ENCODE peak calls at places on chromosomes 4 and X, in nine cellular contexts. One of them, this sample, is unnamed.

GRCh38 chrX:25016361-25016671 is 551 bp upstream of the ARX start:
- DNase-seq in nephron progenitor cell: peak
- DNase-seq in IMR-90: no peak
- DNase-seq in glutamatergic neuron: no peak
- DNase-seq in fibroblast of mammary gland: no peak
- DNase-seq in GM23338: no peak
- DNase-seq in AG09319: no peak
- DNase-seq in osteocyte: no peak
- DNase-seq in AG09309: no peak
- DNase-seq in this sample: no peak

GRCh38 chrX:70079870-70080269 is 17.6 kb downstream of the OTUD6A start:
- DNase-seq in GM23338: no peak
- DNase-seq in AG09319: no peak
- DNase-seq in IMR-90: no peak
- DNase-seq in nephron progenitor cell: no peak
- DNase-seq in glutamatergic neuron: no peak
- DNase-seq in fibroblast of mammary gland: no peak
- DNase-seq in AG09309: no peak
- DNase-seq in osteocyte: no peak
- DNase-seq in this sample: no peak

GRCh38 chrX:153972368-153973126 is at the start of gene TMEM187:
- DNase-seq in nephron progenitor cell: peak
- DNase-seq in fibroblast of mammary gland: peak
- DNase-seq in osteocyte: peak
- DNase-seq in IMR-90: peak
- DNase-seq in AG09319: peak
- DNase-seq in glutamatergic neuron: peak
- DNase-seq in GM23338: peak
- DNase-seq in AG09309: no peak
- DNase-seq in this sample: peak

GRCh38 chrX:31266172-31267076 is 194.6 kb upstream of the FTHL17 start:
- DNase-seq in glutamatergic neuron: peak
- DNase-seq in IMR-90: no peak
- DNase-seq in fibroblast of mammary gland: no peak
- DNase-seq in AG09309: no peak
- DNase-seq in osteocyte: peak
- DNase-seq in nephron progenitor cell: peak
- DNase-seq in GM23338: peak
- DNase-seq in AG09319: no peak
- DNase-seq in this sample: peak

GRCh38 chrX:151801980-151802379 is 67.4 kb downstream of the CNGA2 start:
- DNase-seq in IMR-90: no peak
- DNase-seq in nephron progenitor cell: no peak
- DNase-seq in AG09309: no peak
- DNase-seq in glutamatergic neuron: no peak
- DNase-seq in GM23338: peak
- DNase-seq in osteocyte: no peak
- DNase-seq in fibroblast of mammary gland: peak
- DNase-seq in AG09319: no peak
- DNase-seq in this sample: no peak

GRCh38 chr4:81335221-81335912 is 120.3 kb upstream of the PRKG2 start:
- DNase-seq in nephron progenitor cell: no peak
- DNase-seq in IMR-90: peak
- DNase-seq in GM23338: no peak
- DNase-seq in glutamatergic neuron: no peak
- DNase-seq in fibroblast of mammary gland: peak
- DNase-seq in osteocyte: no peak
- DNase-seq in AG09309: no peak
- DNase-seq in AG09319: peak
- DNase-seq in this sample: no peak

GRCh38 chr4:71694946-71695345 is 88.9 kb downstream of the GC start:
- DNase-seq in IMR-90: no peak
- DNase-seq in fibroblast of mammary gland: no peak
- DNase-seq in glutamatergic neuron: no peak
- DNase-seq in AG09319: no peak
- DNase-seq in osteocyte: no peak
- DNase-seq in GM23338: no peak
- DNase-seq in nephron progenitor cell: no peak
- DNase-seq in AG09309: no peak
- DNase-seq in this sample: no peak

GRCh38 chr4:183807420-183808101 is 97.5 kb upstream of the STOX2 start:
- DNase-seq in fibroblast of mammary gland: no peak
- DNase-seq in GM23338: no peak
- DNase-seq in glutamatergic neuron: no peak
- DNase-seq in AG09319: no peak
- DNase-seq in IMR-90: no peak
- DNase-seq in AG09309: no peak
- DNase-seq in nephron progenitor cell: no peak
- DNase-seq in osteocyte: peak
- DNase-seq in this sample: no peak

GRCh38 chr4:4694296-4694772 is 152.5 kb upstream of the STX18 start:
- DNase-seq in GM23338: peak
- DNase-seq in fibroblast of mammary gland: peak
- DNase-seq in AG09319: no peak
- DNase-seq in AG09309: no peak
- DNase-seq in glutamatergic neuron: no peak
- DNase-seq in IMR-90: peak
- DNase-seq in nephron progenitor cell: no peak
- DNase-seq in osteocyte: no peak
- DNase-seq in this sample: no peak

GRCh38 chr4:174521800-174522182 is 497 bp downstream of the HPGD start:
- DNase-seq in fibroblast of mammary gland: no peak
- DNase-seq in AG09319: no peak
- DNase-seq in IMR-90: no peak
- DNase-seq in glutamatergic neuron: no peak
- DNase-seq in osteocyte: no peak
- DNase-seq in nephron progenitor cell: peak
- DNase-seq in AG09309: no peak
- DNase-seq in GM23338: peak
- DNase-seq in this sample: no peak

GRCh38 chr4:38815879-38816782 is 11.5 kb upstream of the TLR1 start:
- DNase-seq in GM23338: no peak
- DNase-seq in AG09319: no peak
- DNase-seq in fibroblast of mammary gland: peak
- DNase-seq in glutamatergic neuron: no peak
- DNase-seq in IMR-90: peak
- DNase-seq in AG09309: no peak
- DNase-seq in osteocyte: no peak
- DNase-seq in nephron progenitor cell: no peak
- DNase-seq in this sample: no peak

GRCh38 chrX:88284844-88285243 is 462.2 kb upstream of the CPXCR1 start:
- DNase-seq in glutamatergic neuron: no peak
- DNase-seq in IMR-90: no peak
- DNase-seq in GM23338: no peak
- DNase-seq in AG09309: no peak
- DNase-seq in fibroblast of mammary gland: no peak
- DNase-seq in nephron progenitor cell: no peak
- DNase-seq in AG09319: no peak
- DNase-seq in osteocyte: no peak
- DNase-seq in this sample: no peak

GRCh38 chr4:5753766-5754528 is 42.9 kb downstream of the EVC start:
- DNase-seq in glutamatergic neuron: no peak
- DNase-seq in IMR-90: peak
- DNase-seq in GM23338: no peak
- DNase-seq in osteocyte: peak
- DNase-seq in AG09309: peak
- DNase-seq in nephron progenitor cell: no peak
- DNase-seq in AG09319: peak
- DNase-seq in fibroblast of mammary gland: peak
- DNase-seq in this sample: no peak

DNA sequence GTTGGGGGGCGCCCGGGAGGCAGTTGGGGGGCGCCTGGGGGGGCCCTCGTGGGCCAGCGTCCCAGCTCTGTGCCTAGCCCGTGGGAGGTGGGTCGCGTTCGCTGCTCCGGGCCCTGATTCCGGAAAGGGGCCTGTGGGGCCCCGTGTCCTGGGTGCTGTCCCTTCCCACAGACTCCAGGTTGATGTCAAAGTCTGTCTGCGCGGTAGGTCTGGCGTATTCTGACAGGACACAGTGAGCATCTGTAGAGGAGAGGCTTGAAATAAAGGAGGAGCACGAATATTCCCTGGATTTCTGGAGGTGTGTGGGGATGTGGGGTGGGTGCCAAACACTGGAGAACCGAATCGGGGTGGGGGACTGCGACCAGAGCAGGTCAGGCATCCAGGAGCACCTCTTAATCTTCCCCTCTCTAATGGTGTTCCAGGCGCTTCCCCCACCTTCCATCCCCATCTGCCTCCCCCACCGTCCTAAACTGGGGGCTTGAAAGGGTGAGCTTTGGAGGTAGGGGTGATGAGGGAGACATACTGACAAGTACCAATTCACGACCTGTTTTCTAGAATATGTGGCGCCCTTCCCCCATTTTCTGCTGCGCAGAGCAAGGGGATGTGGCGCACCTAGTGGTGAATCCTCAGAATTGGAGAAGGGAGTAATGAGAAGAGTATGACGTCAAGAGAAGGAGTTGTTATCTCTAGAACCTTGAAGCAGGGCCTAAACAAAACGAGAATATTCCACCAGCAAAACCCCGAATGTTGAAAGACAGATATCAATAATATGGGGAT is 873 bp downstream of the GPRASP1 start:
- DNase-seq in IMR-90: peak
- DNase-seq in AG09319: no peak
- DNase-seq in AG09309: no peak
- DNase-seq in nephron progenitor cell: peak
- DNase-seq in osteocyte: no peak
- DNase-seq in glutamatergic neuron: peak
- DNase-seq in GM23338: peak
- DNase-seq in fibroblast of mammary gland: peak
- DNase-seq in this sample: no peak
- TF ChIP-seq CTCF in IMR-90: peak
- TF ChIP-seq CTCF in AG09319: peak
- TF ChIP-seq CTCF in AG09309: peak
- TF ChIP-seq CTCF in nephron progenitor cell: peak
- TF ChIP-seq CTCF in osteocyte: peak
- TF ChIP-seq CTCF in glutamatergic neuron: peak
- TF ChIP-seq CTCF in GM23338: peak
- TF ChIP-seq CTCF in fibroblast of mammary gland: peak
- TF ChIP-seq CTCF in this sample: no peak

DNA sequence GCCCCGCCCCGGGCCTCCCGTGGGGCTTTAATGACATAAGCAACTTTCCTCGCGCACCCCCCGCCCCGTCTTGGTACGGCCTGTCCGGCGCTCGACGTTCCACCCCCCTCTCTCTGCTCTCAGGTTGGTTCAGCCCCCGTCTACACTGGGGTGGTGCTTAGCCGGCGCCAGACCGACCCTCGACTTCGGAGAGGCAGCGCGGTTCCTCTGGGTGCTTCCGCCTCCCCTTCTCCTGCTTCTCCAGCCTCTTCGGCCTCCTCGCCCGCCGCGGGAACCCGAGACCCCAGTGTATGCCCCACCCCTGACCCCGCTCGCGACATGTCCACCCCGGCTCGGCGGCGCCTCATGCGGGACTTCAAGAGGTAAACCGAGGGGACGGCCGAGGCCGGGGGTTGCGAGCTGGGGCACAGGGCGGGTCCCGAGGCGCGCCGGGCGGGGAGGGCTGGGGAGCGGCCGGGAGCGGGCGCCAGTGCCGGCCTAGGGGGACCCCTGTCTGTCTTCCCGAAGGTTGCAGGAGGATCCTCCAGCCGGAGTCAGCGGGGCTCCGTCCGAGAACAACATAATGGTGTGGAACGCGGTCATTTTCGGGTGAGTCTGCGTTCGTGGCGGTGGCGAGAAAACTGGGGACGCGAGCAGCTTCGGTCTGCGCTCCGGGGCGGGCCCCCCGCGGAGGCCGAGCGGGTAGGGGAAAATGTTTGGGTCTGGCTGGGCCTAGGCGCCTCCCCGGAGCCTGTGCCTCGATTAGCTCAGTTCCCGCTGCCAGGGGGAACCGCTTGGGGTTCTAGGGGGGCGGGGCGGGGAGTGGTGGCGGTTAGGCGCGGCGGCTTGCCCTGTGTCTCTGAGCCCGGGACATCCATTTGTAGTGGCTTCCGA is at the start of gene UBE2A:
- DNase-seq in nephron progenitor cell: peak
- DNase-seq in IMR-90: peak
- DNase-seq in fibroblast of mammary gland: peak
- DNase-seq in GM23338: peak
- DNase-seq in osteocyte: peak
- DNase-seq in glutamatergic neuron: peak
- DNase-seq in AG09309: peak
- DNase-seq in AG09319: peak
- DNase-seq in this sample: peak
- TF ChIP-seq CTCF in nephron progenitor cell: no peak
- TF ChIP-seq CTCF in IMR-90: peak
- TF ChIP-seq CTCF in fibroblast of mammary gland: no peak
- TF ChIP-seq CTCF in GM23338: peak
- TF ChIP-seq CTCF in osteocyte: peak
- TF ChIP-seq CTCF in glutamatergic neuron: no peak
- TF ChIP-seq CTCF in AG09309: peak
- TF ChIP-seq CTCF in AG09319: peak
- TF ChIP-seq CTCF in this sample: no peak

GRCh38 chrX:111649641-111650040 is 31.3 kb upstream of the ALG13 start:
- DNase-seq in nephron progenitor cell: no peak
- DNase-seq in AG09309: no peak
- DNase-seq in fibroblast of mammary gland: no peak
- DNase-seq in osteocyte: no peak
- DNase-seq in GM23338: no peak
- DNase-seq in glutamatergic neuron: no peak
- DNase-seq in AG09319: no peak
- DNase-seq in IMR-90: no peak
- DNase-seq in this sample: no peak

GRCh38 chrX:111648802-111649201 is 32.2 kb upstream of the ALG13 start:
- DNase-seq in IMR-90: no peak
- DNase-seq in glutamatergic neuron: no peak
- DNase-seq in AG09319: no peak
- DNase-seq in AG09309: no peak
- DNase-seq in fibroblast of mammary gland: no peak
- DNase-seq in GM23338: no peak
- DNase-seq in nephron progenitor cell: no peak
- DNase-seq in osteocyte: no peak
- DNase-seq in this sample: no peak

DNA sequence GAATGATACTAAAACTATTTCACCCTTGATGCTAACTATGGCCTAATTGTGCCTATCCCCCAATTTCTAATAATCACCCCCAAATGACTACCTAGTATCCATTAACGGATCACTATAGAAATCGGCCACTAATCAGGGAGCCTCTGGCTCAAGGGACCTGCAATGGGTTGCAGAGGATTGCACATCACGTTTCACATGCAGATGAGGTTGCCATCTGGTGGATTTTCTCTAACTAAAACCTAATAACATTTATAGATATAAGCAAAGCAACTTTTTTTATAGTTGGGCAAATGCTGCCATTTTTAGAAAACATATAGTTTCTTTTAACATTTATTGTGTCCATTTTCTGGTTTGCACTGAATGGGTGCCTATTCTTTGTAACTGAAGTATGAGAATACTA is 28.3 kb upstream of the ALG13 start:
- DNase-seq in nephron progenitor cell: no peak
- DNase-seq in IMR-90: no peak
- DNase-seq in AG09319: no peak
- DNase-seq in glutamatergic neuron: no peak
- DNase-seq in osteocyte: no peak
- DNase-seq in fibroblast of mammary gland: peak
- DNase-seq in GM23338: peak
- DNase-seq in AG09309: no peak
- DNase-seq in this sample: no peak
- TF ChIP-seq CTCF in nephron progenitor cell: no peak
- TF ChIP-seq CTCF in IMR-90: no peak
- TF ChIP-seq CTCF in AG09319: no peak
- TF ChIP-seq CTCF in glutamatergic neuron: no peak
- TF ChIP-seq CTCF in osteocyte: no peak
- TF ChIP-seq CTCF in fibroblast of mammary gland: no peak
- TF ChIP-seq CTCF in GM23338: peak
- TF ChIP-seq CTCF in AG09309: no peak
- TF ChIP-seq CTCF in this sample: no peak

GRCh38 chr4:20050768-20051167 is 200.9 kb upstream of the SLIT2 start:
- DNase-seq in AG09309: no peak
- DNase-seq in fibroblast of mammary gland: no peak
- DNase-seq in AG09319: no peak
- DNase-seq in glutamatergic neuron: no peak
- DNase-seq in nephron progenitor cell: no peak
- DNase-seq in osteocyte: no peak
- DNase-seq in GM23338: no peak
- DNase-seq in IMR-90: no peak
- DNase-seq in this sample: no peak
- TF ChIP-seq CTCF in AG09309: no peak
- TF ChIP-seq CTCF in fibroblast of mammary gland: no peak
- TF ChIP-seq CTCF in AG09319: no peak
- TF ChIP-seq CTCF in glutamatergic neuron: no peak
- TF ChIP-seq CTCF in nephron progenitor cell: no peak
- TF ChIP-seq CTCF in osteocyte: no peak
- TF ChIP-seq CTCF in GM23338: no peak
- TF ChIP-seq CTCF in IMR-90: no peak
- TF ChIP-seq CTCF in this sample: no peak

This sample was measured in activated B cell treated with CpG ODN at 0.5 μM for 24 hours.